ENCODE peak calls at places on chromosomes 6 and 20, in ten cellular contexts. G is fibroblast of pulmonary artery; U is BJ; X is SK-N-SH; K is body of pancreas; Z is HFFc6; V is CD8-positive, alpha-beta T cell; W is left ventricle myocardium inferior; B is psoas muscle; Q is testis. F is an unnamed sample.

GRCh38 chr20:50645253-50646068 is 45.9 kb downstream of the RIPOR3 start:
- DNase-seq in G (peak; percentile 99), U (peak; percentile 96), X (no peak), K (peak; percentile 87), Z (peak; percentile 95), V (no peak), W (peak; percentile 58), B (peak; percentile 83), Q (peak; percentile 89), F (peak; percentile 51)

GRCh38 chr6:116108836-116109235 is 8.2 kb downstream of the NT5DC1 start:
- DNase-seq in G (no peak), U (no peak), X (peak; percentile 34), K (no peak), Z (no peak), V (no peak), W (no peak), B (no peak), Q (peak; percentile 37), F (no peak)

GRCh38 chr20:5996765-5997164 is 46.3 kb downstream of the MCM8 start:
- DNase-seq in G (no peak), U (no peak), X (no peak), K (no peak), Z (no peak), V (peak; percentile 20), W (no peak), B (no peak), Q (no peak), F (no peak)

GRCh38 chr6:87722831-87723726 is 21.0 kb upstream of the AKIRIN2 start:
- DNase-seq in G (peak; percentile 95), U (peak; percentile 79), X (no peak), K (peak; percentile 91), Z (peak; percentile 97), V (no peak), W (peak; percentile 65), B (peak; percentile 67), Q (peak; percentile 78), F (no peak)

GRCh38 chr20:46572181-46572580 is 21.7 kb upstream of the OCSTAMP start:
- DNase-seq in G (no peak), U (no peak), X (peak; percentile 73), K (peak; percentile 26), Z (no peak), V (no peak), W (peak; percentile 61), B (no peak), Q (peak; percentile 75), F (no peak)

GRCh38 chr20:41862023-41862422 is 243.8 kb upstream of the CHD6 start:
- DNase-seq in G (no peak), U (no peak), X (no peak), K (no peak), Z (no peak), V (no peak), W (no peak), B (no peak), Q (no peak), F (peak; percentile 19)

GRCh38 chr6:3227363-3228045 is at the start of gene TUBB2B:
- DNase-seq in G (no peak), U (no peak), X (peak; percentile 97), K (no peak), Z (no peak), V (no peak), W (peak; percentile 38), B (peak; percentile 36), Q (no peak), F (peak; percentile 90)

GRCh38 chr20:35329435-35330139 is 37.4 kb upstream of the FAM83C start:
- DNase-seq in G (peak; percentile 44), U (no peak), X (peak; percentile 34), K (no peak), Z (no peak), V (peak; percentile 10), W (no peak), B (peak; percentile 42), Q (no peak), F (peak; percentile 37)

GRCh38 chr6:53938810-53939209 is 144.0 kb downstream of the LRRC1 start:
- DNase-seq in G (no peak), U (no peak), X (no peak), K (no peak), Z (no peak), V (no peak), W (no peak), B (no peak), Q (no peak), F (no peak)

GRCh38 chr6:79525272-79526100 is 11.7 kb downstream of the LCA5 start:
- DNase-seq in G (peak; percentile 76), U (no peak), X (no peak), K (peak; percentile 76), Z (no peak), V (no peak), W (no peak), B (peak; percentile 21), Q (peak; percentile 92), F (peak; percentile 8)

GRCh38 chr20:8865636-8866035 is 203.3 kb upstream of the PLCB4 start:
- DNase-seq in G (no peak), U (no peak), X (no peak), K (no peak), Z (no peak), V (no peak), W (no peak), B (no peak), Q (no peak), F (no peak)

GRCh38 chr20:34621383-34622367 is 55.2 kb downstream of the PIGU start:
- DNase-seq in G (peak; percentile 51), U (no peak), X (no peak), K (no peak), Z (peak; percentile 12), V (no peak), W (no peak), B (no peak), Q (no peak), F (no peak)

GRCh38 chr6:169664227-169664626 is 37.6 kb downstream of the WDR27 start:
- DNase-seq in G (no peak), U (no peak), X (no peak), K (no peak), Z (no peak), V (no peak), W (no peak), B (no peak), Q (no peak), F (no peak)

DNA sequence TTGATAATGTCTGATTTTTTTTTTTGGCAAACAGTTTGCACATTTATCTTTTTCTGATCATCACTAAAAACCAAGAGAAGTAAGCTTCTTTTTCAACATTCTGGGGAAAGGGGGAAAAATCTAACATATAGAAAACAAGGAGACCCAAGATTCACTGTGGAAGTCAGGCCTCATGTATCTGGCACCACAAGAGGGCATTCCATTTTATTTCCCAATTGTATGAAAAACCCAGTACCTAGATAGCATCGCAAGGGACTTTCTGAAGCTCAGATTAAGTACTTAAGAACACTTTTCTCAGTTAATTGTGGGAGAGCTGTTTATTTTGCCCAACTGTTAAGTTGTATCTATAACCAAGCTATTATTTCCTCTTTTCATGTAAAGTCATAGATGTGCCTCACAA is 152.9 kb downstream of the KLHL32 start:
- DNase-seq in G (peak; percentile 7), U (no peak), X (no peak), K (no peak), Z (no peak), V (no peak), W (no peak), B (no peak), Q (no peak), F (no peak)
- TF ChIP-seq CTCF in G (no peak), U (no peak), X (no peak), K (no peak), Z (no peak), V (no peak), W (no peak), B (no peak), Q (no peak), F (no peak)

DNA sequence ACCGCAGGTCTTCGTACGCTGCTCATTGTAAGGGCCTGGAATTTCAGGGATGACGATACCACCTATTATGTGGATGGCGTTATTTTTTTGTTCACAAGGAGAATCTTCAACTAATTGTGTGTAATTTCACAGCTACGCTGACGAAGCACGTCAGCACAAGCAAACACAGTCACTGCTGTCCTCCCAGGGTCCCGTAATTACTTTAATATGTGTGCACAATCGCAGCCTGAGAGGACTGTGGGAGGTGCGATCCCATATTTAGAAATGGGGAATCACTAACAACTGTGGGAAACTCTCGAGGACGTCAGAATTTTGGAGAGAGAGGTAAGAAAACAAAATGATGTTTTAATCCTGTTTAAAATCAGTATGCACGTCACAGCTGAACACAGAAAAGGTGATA is 40.2 kb upstream of the DACT2 start:
- DNase-seq in G (no peak), U (no peak), X (no peak), K (no peak), Z (no peak), V (no peak), W (no peak), B (no peak), Q (no peak), F (no peak)
- TF ChIP-seq CTCF in G (no peak), U (no peak), X (no peak), K (no peak), Z (no peak), V (no peak), W (no peak), B (no peak), Q (no peak), F (no peak)

GRCh38 chr6:126628125-126628524 is 288.2 kb downstream of the CENPW start:
- DNase-seq in G (no peak), U (no peak), X (peak; percentile 18), K (no peak), Z (no peak), V (no peak), W (no peak), B (no peak), Q (no peak), F (no peak)
- TF ChIP-seq CTCF in G (no peak), U (no peak), X (peak; percentile 21), K (no peak), Z (no peak), V (no peak), W (no peak), B (no peak), Q (no peak), F (no peak)

GRCh38 chr6:132392792-132393191 is 8.5 kb downstream of the MOXD1 start:
- DNase-seq in G (peak; percentile 70), U (no peak), X (no peak), K (no peak), Z (peak; percentile 12), V (no peak), W (no peak), B (no peak), Q (no peak), F (no peak)
- TF ChIP-seq CTCF in G (peak; percentile 60), U (no peak), X (peak; percentile 47), K (peak; percentile 21), Z (peak; percentile 69), V (no peak), W (no peak), B (no peak), Q (no peak), F (no peak)

GRCh38 chr20:31740208-31740607 is 1.1 kb downstream of the TPX2 start:
- DNase-seq in G (peak; percentile 58), U (no peak), X (peak; percentile 23), K (no peak), Z (peak; percentile 47), V (no peak), W (no peak), B (no peak), Q (no peak), F (no peak)

GRCh38 chr20:31739550-31739863 is 417 bp downstream of the TPX2 start:
- DNase-seq in G (no peak), U (no peak), X (no peak), K (no peak), Z (no peak), V (no peak), W (no peak), B (no peak), Q (no peak), F (no peak)

GRCh38 chr20:31740656-31741323 is 1.7 kb downstream of the TPX2 start:
- DNase-seq in G (no peak), U (no peak), X (no peak), K (no peak), Z (no peak), V (no peak), W (no peak), B (no peak), Q (no peak), F (no peak)

GRCh38 chr20:31738729-31739549 is at the start of gene TPX2:
- DNase-seq in G (peak; percentile 97), U (peak; percentile 90), X (peak; percentile 96), K (peak; percentile 97), Z (peak; percentile 95), V (peak; percentile 73), W (peak; percentile 93), B (peak; percentile 94), Q (peak; percentile 99), F (peak; percentile 91)
- TF ChIP-seq CTCF in G (peak; percentile 1), U (peak; percentile 31), X (peak; percentile 24), K (peak; percentile 35), Z (peak; percentile 36), V (no peak), W (peak; percentile 39), B (no peak), Q (no peak), F (no peak)